ENCODE peak calls at places on chromosomes 13 and 19, in six cellular contexts. One of them, this sample, is unnamed.

GRCh38 chr19:46471116-46471733 is at the start of gene PNMA8A:
- DNase-seq in HepG2: no peak
- DNase-seq in A549: peak
- DNase-seq in K562: peak
- DNase-seq in endothelial cell of umbilical vein: peak
- DNase-seq in GM12878: no peak
- DNase-seq in this sample: no peak

GRCh38 chr13:111115841-111116500 is 861 bp downstream of the ARHGEF7 start:
- DNase-seq in HepG2: peak
- DNase-seq in A549: no peak
- DNase-seq in K562: no peak
- DNase-seq in GM12878: no peak
- DNase-seq in endothelial cell of umbilical vein: peak
- DNase-seq in this sample: no peak

GRCh38 chr19:42184401-42184861 is 33.0 kb downstream of the DEDD2 start:
- DNase-seq in A549: peak
- DNase-seq in GM12878: no peak
- DNase-seq in endothelial cell of umbilical vein: peak
- DNase-seq in HepG2: peak
- DNase-seq in K562: peak
- DNase-seq in this sample: peak

GRCh38 chr13:51000576-51001260 is 91.1 kb downstream of the RNASEH2B start:
- DNase-seq in GM12878: no peak
- DNase-seq in HepG2: no peak
- DNase-seq in K562: no peak
- DNase-seq in A549: no peak
- DNase-seq in endothelial cell of umbilical vein: no peak
- DNase-seq in this sample: no peak

GRCh38 chr19:54338521-54338920 is 441 bp downstream of the LILRA4 start:
- DNase-seq in HepG2: no peak
- DNase-seq in K562: no peak
- DNase-seq in A549: no peak
- DNase-seq in endothelial cell of umbilical vein: no peak
- DNase-seq in GM12878: no peak
- DNase-seq in this sample: no peak

GRCh38 chr19:41915248-41916032 is 12.8 kb downstream of the ERFL start:
- DNase-seq in endothelial cell of umbilical vein: no peak
- DNase-seq in A549: no peak
- DNase-seq in GM12878: no peak
- DNase-seq in K562: no peak
- DNase-seq in HepG2: no peak
- DNase-seq in this sample: no peak

GRCh38 chr19:11767633-11768133 is 883 bp downstream of the ZNF441 start:
- DNase-seq in HepG2: peak
- DNase-seq in K562: peak
- DNase-seq in GM12878: peak
- DNase-seq in endothelial cell of umbilical vein: peak
- DNase-seq in A549: no peak
- DNase-seq in this sample: peak

GRCh38 chr13:80824231-80824630 is 483.3 kb upstream of the SPRY2 start:
- DNase-seq in endothelial cell of umbilical vein: no peak
- DNase-seq in GM12878: no peak
- DNase-seq in HepG2: no peak
- DNase-seq in A549: no peak
- DNase-seq in K562: no peak
- DNase-seq in this sample: no peak

GRCh38 chr13:90867336-90867683 is 480.2 kb upstream of the MIR17HG start:
- DNase-seq in A549: peak
- DNase-seq in endothelial cell of umbilical vein: peak
- DNase-seq in HepG2: peak
- DNase-seq in K562: peak
- DNase-seq in GM12878: peak
- DNase-seq in this sample: peak

GRCh38 chr13:51794959-51795358 is 9.0 kb downstream of the DHRS12 start:
- DNase-seq in GM12878: no peak
- DNase-seq in A549: no peak
- DNase-seq in endothelial cell of umbilical vein: no peak
- DNase-seq in HepG2: no peak
- DNase-seq in K562: no peak
- DNase-seq in this sample: no peak

GRCh38 chr13:103386341-103386740 is 320.1 kb upstream of the SLC10A2 start:
- DNase-seq in endothelial cell of umbilical vein: no peak
- DNase-seq in GM12878: no peak
- DNase-seq in A549: no peak
- DNase-seq in K562: no peak
- DNase-seq in HepG2: no peak
- DNase-seq in this sample: no peak

GRCh38 chr19:5048091-5048726 is 79.3 kb downstream of the KDM4B start:
- DNase-seq in K562: peak
- DNase-seq in A549: peak
- DNase-seq in HepG2: peak
- DNase-seq in endothelial cell of umbilical vein: peak
- DNase-seq in GM12878: no peak
- DNase-seq in this sample: peak

GRCh38 chr13:46143239-46143701 is 38.4 kb upstream of the CPB2 start:
- DNase-seq in HepG2: peak
- DNase-seq in K562: no peak
- DNase-seq in endothelial cell of umbilical vein: no peak
- DNase-seq in A549: no peak
- DNase-seq in GM12878: no peak
- DNase-seq in this sample: no peak

GRCh38 chr19:6362351-6362801 is 1.0 kb downstream of the CLPP start:
- DNase-seq in GM12878: no peak
- DNase-seq in endothelial cell of umbilical vein: no peak
- DNase-seq in K562: no peak
- DNase-seq in HepG2: no peak
- DNase-seq in A549: no peak
- DNase-seq in this sample: no peak

GRCh38 chr19:4371898-4372629 is 28.3 kb downstream of the SH3GL1 start:
- DNase-seq in GM12878: no peak
- DNase-seq in K562: no peak
- DNase-seq in A549: no peak
- DNase-seq in HepG2: no peak
- DNase-seq in endothelial cell of umbilical vein: no peak
- DNase-seq in this sample: no peak

GRCh38 chr19:55188620-55189019 is 8.5 kb upstream of the SYT5 start:
- DNase-seq in GM12878: no peak
- DNase-seq in HepG2: no peak
- DNase-seq in A549: no peak
- DNase-seq in K562: peak
- DNase-seq in endothelial cell of umbilical vein: no peak
- DNase-seq in this sample: no peak

GRCh38 chr19:2475018-2475701 is 767 bp upstream of the GADD45B start:
- DNase-seq in A549: no peak
- DNase-seq in HepG2: no peak
- DNase-seq in GM12878: no peak
- DNase-seq in K562: peak
- DNase-seq in endothelial cell of umbilical vein: peak
- DNase-seq in this sample: peak

GRCh38 chr13:44904982-44905381 is 84.3 kb downstream of the NUFIP1 start:
- DNase-seq in GM12878: no peak
- DNase-seq in endothelial cell of umbilical vein: peak
- DNase-seq in K562: no peak
- DNase-seq in HepG2: no peak
- DNase-seq in A549: peak
- DNase-seq in this sample: no peak

GRCh38 chr13:113612626-113613025 is 28.1 kb downstream of the TFDP1 start:
- DNase-seq in GM12878: no peak
- DNase-seq in endothelial cell of umbilical vein: no peak
- DNase-seq in A549: no peak
- DNase-seq in K562: no peak
- DNase-seq in HepG2: no peak
- DNase-seq in this sample: no peak

GRCh38 chr19:4580961-4581380 is 21.5 kb upstream of the SEMA6B start:
- DNase-seq in K562: no peak
- DNase-seq in GM12878: no peak
- DNase-seq in endothelial cell of umbilical vein: no peak
- DNase-seq in A549: no peak
- DNase-seq in HepG2: no peak
- DNase-seq in this sample: no peak

GRCh38 chr13:74026753-74027152 is 107.5 kb downstream of the KLF12 start:
- DNase-seq in A549: no peak
- DNase-seq in GM12878: peak
- DNase-seq in K562: no peak
- DNase-seq in endothelial cell of umbilical vein: peak
- DNase-seq in HepG2: no peak
- DNase-seq in this sample: no peak

GRCh38 chr19:10115392-10116084 is 4.0 kb downstream of the P2RY11 start:
- DNase-seq in HepG2: no peak
- DNase-seq in GM12878: no peak
- DNase-seq in K562: no peak
- DNase-seq in A549: no peak
- DNase-seq in endothelial cell of umbilical vein: no peak
- DNase-seq in this sample: no peak

GRCh38 chr13:112770504-112770903 is 80.7 kb downstream of the ATP11A start:
- DNase-seq in K562: no peak
- DNase-seq in A549: no peak
- DNase-seq in HepG2: no peak
- DNase-seq in endothelial cell of umbilical vein: no peak
- DNase-seq in GM12878: no peak
- DNase-seq in this sample: no peak

GRCh38 chr13:112877066-112877465 is 91.9 kb upstream of the MCF2L start:
- DNase-seq in A549: no peak
- DNase-seq in endothelial cell of umbilical vein: no peak
- DNase-seq in HepG2: no peak
- DNase-seq in GM12878: no peak
- DNase-seq in K562: no peak
- DNase-seq in this sample: no peak

GRCh38 chr19:48443731-48444128 is 2.1 kb upstream of the GRWD1 start:
- DNase-seq in HepG2: no peak
- DNase-seq in GM12878: no peak
- DNase-seq in K562: no peak
- DNase-seq in A549: no peak
- DNase-seq in endothelial cell of umbilical vein: no peak
- DNase-seq in this sample: peak

GRCh38 chr19:48444933-48445194 is 919 bp upstream of the GRWD1 start:
- DNase-seq in A549: no peak
- DNase-seq in HepG2: no peak
- DNase-seq in K562: no peak
- DNase-seq in GM12878: no peak
- DNase-seq in endothelial cell of umbilical vein: no peak
- DNase-seq in this sample: no peak

GRCh38 chr19:48443262-48443661 is 2.5 kb upstream of the GRWD1 start:
- DNase-seq in endothelial cell of umbilical vein: no peak
- DNase-seq in A549: no peak
- DNase-seq in GM12878: no peak
- DNase-seq in HepG2: no peak
- DNase-seq in K562: no peak
- DNase-seq in this sample: peak

GRCh38 chr19:48445256-48445605 is 552 bp upstream of the GRWD1 start:
- DNase-seq in K562: peak
- DNase-seq in endothelial cell of umbilical vein: peak
- DNase-seq in GM12878: no peak
- DNase-seq in A549: peak
- DNase-seq in HepG2: peak
- DNase-seq in this sample: peak

GRCh38 chr19:48444129-48444932 is 1.5 kb upstream of the GRWD1 start:
- DNase-seq in GM12878: no peak
- DNase-seq in endothelial cell of umbilical vein: no peak
- DNase-seq in HepG2: no peak
- DNase-seq in A549: no peak
- DNase-seq in K562: no peak
- DNase-seq in this sample: peak
- H3K4me3 ChIP-seq in GM12878: peak
- H3K4me3 ChIP-seq in endothelial cell of umbilical vein: peak
- H3K4me3 ChIP-seq in HepG2: peak
- H3K4me3 ChIP-seq in A549: no peak
- H3K4me3 ChIP-seq in K562: peak
- H3K4me3 ChIP-seq in this sample: peak

DNA sequence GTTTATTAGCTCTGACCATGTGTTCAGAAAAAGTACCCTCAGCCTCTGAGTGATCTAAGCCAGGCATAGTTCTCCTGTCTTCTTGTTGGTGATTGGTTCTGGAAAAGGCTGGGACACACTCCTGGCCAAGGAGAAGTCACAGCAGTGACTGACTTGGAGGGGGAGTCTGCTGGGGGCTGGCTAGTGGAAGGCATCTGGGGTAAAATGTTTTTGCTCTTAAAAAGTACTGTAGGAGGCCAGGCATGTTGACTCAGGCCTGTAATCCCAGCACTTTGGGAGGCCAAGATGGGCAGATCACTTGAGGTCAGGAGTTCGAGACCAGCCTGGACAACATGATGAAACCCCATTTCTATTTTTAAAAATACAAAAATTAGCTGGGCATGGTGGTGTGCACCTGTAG is 21.7 kb downstream of the FAM187B start:
- DNase-seq in endothelial cell of umbilical vein: no peak
- DNase-seq in HepG2: no peak
- DNase-seq in GM12878: no peak
- DNase-seq in A549: no peak
- DNase-seq in K562: peak
- DNase-seq in this sample: no peak
- TF ChIP-seq MYC in endothelial cell of umbilical vein: no peak
- TF ChIP-seq MYC in HepG2: no peak
- TF ChIP-seq MYC in GM12878: no peak
- TF ChIP-seq MYC in A549: no peak
- TF ChIP-seq MYC in K562: no peak
- TF ChIP-seq MYC in this sample: no peak

DNA sequence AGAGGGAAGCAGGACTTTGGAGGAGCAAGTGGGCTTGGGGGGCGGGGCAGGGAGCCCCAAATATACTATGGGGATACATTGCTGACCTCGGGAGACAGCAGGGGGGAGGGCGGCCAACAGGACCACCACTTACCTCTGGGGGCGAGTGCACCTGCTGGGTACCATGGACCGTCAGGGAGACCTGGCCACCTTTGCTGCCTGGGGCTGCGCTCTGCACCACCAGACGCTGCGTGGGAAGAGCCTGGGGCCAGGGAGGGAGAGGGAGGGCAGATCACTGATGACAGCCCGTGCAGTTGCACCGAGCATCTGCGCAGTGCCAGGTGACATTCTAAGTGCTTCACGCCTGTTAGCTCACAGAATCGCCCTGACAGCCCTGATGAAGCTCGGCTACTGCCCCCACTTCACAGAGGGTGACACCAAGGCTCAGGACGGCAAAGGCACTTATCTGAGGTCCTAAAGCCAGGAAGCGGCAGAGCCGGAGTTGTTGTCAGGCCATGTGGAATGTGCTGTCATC is 24.1 kb downstream of the RFX1 start:
- DNase-seq in A549: no peak
- DNase-seq in GM12878: no peak
- DNase-seq in K562: no peak
- DNase-seq in HepG2: no peak
- DNase-seq in endothelial cell of umbilical vein: no peak
- DNase-seq in this sample: no peak
- H3K4me3 ChIP-seq in A549: no peak
- H3K4me3 ChIP-seq in GM12878: no peak
- H3K4me3 ChIP-seq in K562: no peak
- H3K4me3 ChIP-seq in HepG2: no peak
- H3K4me3 ChIP-seq in endothelial cell of umbilical vein: no peak
- H3K4me3 ChIP-seq in this sample: no peak

DNA sequence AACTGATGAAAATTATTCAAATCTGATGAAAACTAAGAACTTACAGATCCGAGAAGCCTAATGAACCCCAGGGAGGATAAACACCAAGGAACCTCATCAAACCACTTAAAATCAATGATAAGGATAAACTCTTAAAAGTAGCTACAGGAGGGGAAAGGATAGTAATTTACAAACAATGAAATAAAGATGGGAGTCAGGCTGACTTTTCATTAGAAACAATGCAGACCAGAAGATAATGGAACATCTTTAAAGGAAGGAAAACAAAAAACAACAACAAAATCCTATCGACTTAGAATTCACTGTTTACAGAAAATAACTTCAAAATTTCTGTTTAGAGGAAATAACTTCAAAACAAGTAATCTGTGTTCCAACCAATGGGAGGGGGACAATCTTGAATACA is 73.4 kb downstream of the ZDHHC20 start:
- DNase-seq in K562: no peak
- DNase-seq in A549: no peak
- DNase-seq in GM12878: no peak
- DNase-seq in endothelial cell of umbilical vein: no peak
- DNase-seq in HepG2: no peak
- DNase-seq in this sample: no peak
- TF ChIP-seq MYC in K562: no peak
- TF ChIP-seq MYC in A549: no peak
- TF ChIP-seq MYC in GM12878: no peak
- TF ChIP-seq MYC in endothelial cell of umbilical vein: no peak
- TF ChIP-seq MYC in HepG2: no peak
- TF ChIP-seq MYC in this sample: no peak